ENCODE peak calls at places on chromosome 2, in seven cellular contexts. G is IMR-90; L is kidney tubule cell; A is activated B cell treated with CpG ODN at 0.5 μM for 24 hours; Z is fibroblast of lung; Y is HL-60; Q is activated effector memory CD4-positive, alpha-beta T cell treated with anti-CD3 and anti-CD28 coated beads, Interleukin-2, amount 50 U/mL, for 16 hours. R is an unnamed sample.

GRCh38 chr2:104606056-104606455 is 247.9 kb upstream of the POU3F3 start:
- DNase-seq in G (no peak), L (peak), A (no peak), Z (peak), Y (no peak), Q (no peak), R (no peak)

GRCh38 chr2:222298311-222299150 is at the start of gene PAX3:
- DNase-seq in G (no peak), L (no peak), A (no peak), Z (peak), Y (no peak), Q (no peak), R (peak)

GRCh38 chr2:30705711-30706533 is 101.3 kb downstream of the CAPN13 start:
- DNase-seq in G (no peak), L (no peak), A (no peak), Z (no peak), Y (no peak), Q (no peak), R (no peak)

GRCh38 chr2:1744151-1744445 is 217 bp downstream of the PXDN start:
- DNase-seq in G (no peak), L (no peak), A (no peak), Z (no peak), Y (no peak), Q (no peak), R (peak)

GRCh38 chr2:102753563-102754159 is 8.2 kb upstream of the TMEM182 start:
- DNase-seq in G (peak), L (peak), A (no peak), Z (peak), Y (peak), Q (peak), R (no peak)

GRCh38 chr2:75276093-75277055 is 77.1 kb upstream of the TACR1 start:
- DNase-seq in G (peak), L (peak), A (no peak), Z (peak), Y (no peak), Q (no peak), R (no peak)

GRCh38 chr2:227460079-227460485 is 11.9 kb upstream of the AGFG1 start:
- DNase-seq in G (peak), L (peak), A (peak), Z (peak), Y (no peak), Q (peak), R (no peak)

GRCh38 chr2:202135111-202135874 is 62.2 kb downstream of the KIAA2012 start:
- DNase-seq in G (peak), L (peak), A (no peak), Z (peak), Y (no peak), Q (no peak), R (no peak)

GRCh38 chr2:160474891-160475795 is 18.5 kb downstream of the RBMS1 start:
- DNase-seq in G (peak), L (no peak), A (no peak), Z (peak), Y (no peak), Q (no peak), R (no peak)